ENCODE peak calls at places on chromosomes 7 and 10, in ten cellular contexts. One of them, this sample, is unnamed.

GRCh38 chr7:156650042-156650441 is 9.5 kb downstream of the RNF32 start:
- DNase-seq in A549: no peak
- DNase-seq in prostate gland: no peak
- DNase-seq in tibial artery: no peak
- DNase-seq in lower lobe of right lung: no peak
- DNase-seq in psoas muscle: no peak
- DNase-seq in OCI-LY7: no peak
- DNase-seq in H9: peak
- DNase-seq in Peyer's patch: no peak
- DNase-seq in mammary epithelial cell: no peak
- DNase-seq in this sample: peak

GRCh38 chr7:142711196-142711595 is 38.1 kb upstream of the PRSS1 start:
- DNase-seq in prostate gland: no peak
- DNase-seq in Peyer's patch: no peak
- DNase-seq in tibial artery: no peak
- DNase-seq in lower lobe of right lung: no peak
- DNase-seq in A549: no peak
- DNase-seq in mammary epithelial cell: no peak
- DNase-seq in H9: no peak
- DNase-seq in psoas muscle: no peak
- DNase-seq in OCI-LY7: no peak
- DNase-seq in this sample: no peak

GRCh38 chr7:137771679-137772078 is 75.1 kb downstream of the DGKI start:
- DNase-seq in A549: no peak
- DNase-seq in mammary epithelial cell: peak
- DNase-seq in psoas muscle: no peak
- DNase-seq in prostate gland: no peak
- DNase-seq in tibial artery: no peak
- DNase-seq in H9: no peak
- DNase-seq in Peyer's patch: no peak
- DNase-seq in lower lobe of right lung: no peak
- DNase-seq in OCI-LY7: no peak
- DNase-seq in this sample: no peak

GRCh38 chr7:155466814-155467675 is 9.1 kb downstream of the EN2 start:
- DNase-seq in lower lobe of right lung: no peak
- DNase-seq in OCI-LY7: no peak
- DNase-seq in mammary epithelial cell: no peak
- DNase-seq in prostate gland: no peak
- DNase-seq in psoas muscle: no peak
- DNase-seq in H9: peak
- DNase-seq in Peyer's patch: no peak
- DNase-seq in tibial artery: no peak
- DNase-seq in A549: no peak
- DNase-seq in this sample: no peak

GRCh38 chr10:34506773-34507172 is 308.3 kb downstream of the PARD3 start:
- DNase-seq in Peyer's patch: no peak
- DNase-seq in prostate gland: no peak
- DNase-seq in tibial artery: no peak
- DNase-seq in psoas muscle: no peak
- DNase-seq in mammary epithelial cell: no peak
- DNase-seq in lower lobe of right lung: no peak
- DNase-seq in OCI-LY7: no peak
- DNase-seq in H9: no peak
- DNase-seq in A549: no peak
- DNase-seq in this sample: no peak

GRCh38 chr7:68805159-68805558 is 793.1 kb upstream of the AUTS2 start:
- DNase-seq in A549: no peak
- DNase-seq in lower lobe of right lung: no peak
- DNase-seq in mammary epithelial cell: no peak
- DNase-seq in Peyer's patch: no peak
- DNase-seq in tibial artery: no peak
- DNase-seq in OCI-LY7: no peak
- DNase-seq in psoas muscle: no peak
- DNase-seq in prostate gland: no peak
- DNase-seq in H9: no peak
- DNase-seq in this sample: no peak

GRCh38 chr7:129615018-129615417 is 3.5 kb downstream of the NRF1 start:
- DNase-seq in lower lobe of right lung: no peak
- DNase-seq in psoas muscle: no peak
- DNase-seq in H9: no peak
- DNase-seq in tibial artery: no peak
- DNase-seq in Peyer's patch: no peak
- DNase-seq in A549: no peak
- DNase-seq in mammary epithelial cell: peak
- DNase-seq in prostate gland: no peak
- DNase-seq in OCI-LY7: peak
- DNase-seq in this sample: peak

GRCh38 chr7:133529861-133530260 is 277.0 kb downstream of the EXOC4 start:
- DNase-seq in lower lobe of right lung: no peak
- DNase-seq in psoas muscle: no peak
- DNase-seq in A549: no peak
- DNase-seq in prostate gland: no peak
- DNase-seq in H9: no peak
- DNase-seq in mammary epithelial cell: no peak
- DNase-seq in tibial artery: no peak
- DNase-seq in Peyer's patch: no peak
- DNase-seq in OCI-LY7: no peak
- DNase-seq in this sample: no peak

GRCh38 chr10:44390585-44391072 is 5.7 kb upstream of the CXCL12 start:
- DNase-seq in prostate gland: no peak
- DNase-seq in Peyer's patch: no peak
- DNase-seq in tibial artery: no peak
- DNase-seq in lower lobe of right lung: no peak
- DNase-seq in H9: no peak
- DNase-seq in psoas muscle: no peak
- DNase-seq in A549: no peak
- DNase-seq in OCI-LY7: no peak
- DNase-seq in mammary epithelial cell: no peak
- DNase-seq in this sample: no peak

GRCh38 chr7:38781991-38782390 is 127.0 kb downstream of the VPS41 start:
- DNase-seq in mammary epithelial cell: no peak
- DNase-seq in A549: no peak
- DNase-seq in H9: peak
- DNase-seq in lower lobe of right lung: no peak
- DNase-seq in OCI-LY7: no peak
- DNase-seq in psoas muscle: no peak
- DNase-seq in prostate gland: no peak
- DNase-seq in tibial artery: no peak
- DNase-seq in Peyer's patch: no peak
- DNase-seq in this sample: no peak
- H3K27ac ChIP-seq in mammary epithelial cell: no peak
- H3K27ac ChIP-seq in A549: no peak
- H3K27ac ChIP-seq in H9: no peak
- H3K27ac ChIP-seq in lower lobe of right lung: no peak
- H3K27ac ChIP-seq in OCI-LY7: no peak
- H3K27ac ChIP-seq in psoas muscle: no peak
- H3K27ac ChIP-seq in prostate gland: no peak
- H3K27ac ChIP-seq in tibial artery: no peak
- H3K27ac ChIP-seq in Peyer's patch: no peak
- H3K27ac ChIP-seq in this sample: no peak

DNA sequence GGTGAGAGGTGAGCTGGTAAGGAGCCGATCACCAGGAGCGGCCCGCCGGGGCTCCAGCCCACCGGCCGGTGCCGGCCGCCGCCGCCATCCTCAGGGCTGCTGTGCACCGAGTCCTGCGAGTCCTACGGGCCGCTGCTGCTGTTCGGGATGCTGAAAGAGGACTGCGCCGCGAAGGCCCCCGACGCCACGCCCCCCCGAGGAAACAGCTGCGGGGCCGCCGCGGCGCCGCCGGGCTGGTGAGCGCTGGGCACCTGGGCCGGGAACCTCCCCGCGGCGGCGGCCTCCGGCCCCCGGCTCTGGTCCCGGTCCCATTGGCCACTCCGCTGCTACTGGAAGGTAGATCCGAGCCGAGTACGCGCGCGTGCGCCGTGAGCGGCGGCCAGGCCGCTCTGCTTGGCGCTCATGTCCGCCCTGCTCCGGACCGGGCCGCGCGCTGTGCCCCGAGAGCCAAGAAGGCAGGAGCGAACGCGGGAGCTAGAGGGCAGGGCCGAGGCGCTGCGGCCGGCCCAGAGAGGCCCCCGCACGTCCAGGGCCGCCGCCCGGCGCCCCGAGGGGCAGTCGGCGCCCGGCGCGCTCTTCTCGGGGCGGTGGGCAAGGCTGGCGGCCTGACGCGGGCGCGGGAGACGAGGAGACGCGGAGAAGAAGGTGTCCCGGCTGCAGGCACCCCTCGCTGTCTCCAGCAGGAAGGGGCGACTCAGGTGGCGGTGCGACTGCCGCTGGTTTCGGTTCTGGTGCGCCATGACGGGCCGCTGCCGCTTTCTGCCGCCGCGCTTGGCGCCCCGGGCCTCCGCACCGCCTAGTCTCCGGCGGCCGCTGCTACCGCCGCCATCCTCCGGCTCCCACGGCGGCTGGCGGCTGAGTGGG is 121.3 kb upstream of the WIPF3 start:
- DNase-seq in mammary epithelial cell: peak
- DNase-seq in prostate gland: peak
- DNase-seq in lower lobe of right lung: peak
- DNase-seq in psoas muscle: peak
- DNase-seq in Peyer's patch: peak
- DNase-seq in A549: peak
- DNase-seq in OCI-LY7: peak
- DNase-seq in tibial artery: peak
- DNase-seq in H9: peak
- DNase-seq in this sample: peak
- TF ChIP-seq CTCF in mammary epithelial cell: no peak
- TF ChIP-seq CTCF in prostate gland: no peak
- TF ChIP-seq CTCF in lower lobe of right lung: no peak
- TF ChIP-seq CTCF in psoas muscle: no peak
- TF ChIP-seq CTCF in Peyer's patch: no peak
- TF ChIP-seq CTCF in A549: no peak
- TF ChIP-seq CTCF in OCI-LY7: no peak
- TF ChIP-seq CTCF in tibial artery: no peak
- TF ChIP-seq CTCF in H9: no peak
- TF ChIP-seq CTCF in this sample: no peak

GRCh38 chr10:62498271-62498670 is 124.1 kb downstream of the ZNF365 start:
- DNase-seq in Peyer's patch: no peak
- DNase-seq in lower lobe of right lung: no peak
- DNase-seq in OCI-LY7: no peak
- DNase-seq in psoas muscle: no peak
- DNase-seq in A549: no peak
- DNase-seq in mammary epithelial cell: no peak
- DNase-seq in prostate gland: no peak
- DNase-seq in H9: no peak
- DNase-seq in tibial artery: no peak
- DNase-seq in this sample: no peak
- H3K27ac ChIP-seq in Peyer's patch: no peak
- H3K27ac ChIP-seq in lower lobe of right lung: no peak
- H3K27ac ChIP-seq in OCI-LY7: no peak
- H3K27ac ChIP-seq in psoas muscle: no peak
- H3K27ac ChIP-seq in A549: no peak
- H3K27ac ChIP-seq in mammary epithelial cell: no peak
- H3K27ac ChIP-seq in prostate gland: no peak
- H3K27ac ChIP-seq in H9: no peak
- H3K27ac ChIP-seq in tibial artery: no peak
- H3K27ac ChIP-seq in this sample: no peak

GRCh38 chr7:112421666-112422486 is 28.4 kb upstream of the IFRD1 start:
- DNase-seq in OCI-LY7: peak
- DNase-seq in prostate gland: no peak
- DNase-seq in mammary epithelial cell: no peak
- DNase-seq in Peyer's patch: no peak
- DNase-seq in tibial artery: no peak
- DNase-seq in psoas muscle: no peak
- DNase-seq in lower lobe of right lung: no peak
- DNase-seq in A549: no peak
- DNase-seq in H9: peak
- DNase-seq in this sample: no peak

GRCh38 chr7:112420236-112420945 is 29.9 kb upstream of the IFRD1 start:
- DNase-seq in psoas muscle: no peak
- DNase-seq in Peyer's patch: no peak
- DNase-seq in tibial artery: no peak
- DNase-seq in lower lobe of right lung: no peak
- DNase-seq in H9: no peak
- DNase-seq in OCI-LY7: peak
- DNase-seq in A549: no peak
- DNase-seq in prostate gland: peak
- DNase-seq in mammary epithelial cell: peak
- DNase-seq in this sample: peak

GRCh38 chr7:112422842-112423496 is 27.3 kb upstream of the IFRD1 start:
- DNase-seq in OCI-LY7: peak
- DNase-seq in mammary epithelial cell: peak
- DNase-seq in psoas muscle: peak
- DNase-seq in A549: peak
- DNase-seq in Peyer's patch: peak
- DNase-seq in prostate gland: peak
- DNase-seq in lower lobe of right lung: peak
- DNase-seq in H9: peak
- DNase-seq in tibial artery: peak
- DNase-seq in this sample: peak

GRCh38 chr7:112427984-112428383 is 22.3 kb upstream of the IFRD1 start:
- DNase-seq in tibial artery: no peak
- DNase-seq in Peyer's patch: no peak
- DNase-seq in mammary epithelial cell: no peak
- DNase-seq in lower lobe of right lung: no peak
- DNase-seq in prostate gland: no peak
- DNase-seq in OCI-LY7: no peak
- DNase-seq in psoas muscle: no peak
- DNase-seq in H9: no peak
- DNase-seq in A549: no peak
- DNase-seq in this sample: no peak

DNA sequence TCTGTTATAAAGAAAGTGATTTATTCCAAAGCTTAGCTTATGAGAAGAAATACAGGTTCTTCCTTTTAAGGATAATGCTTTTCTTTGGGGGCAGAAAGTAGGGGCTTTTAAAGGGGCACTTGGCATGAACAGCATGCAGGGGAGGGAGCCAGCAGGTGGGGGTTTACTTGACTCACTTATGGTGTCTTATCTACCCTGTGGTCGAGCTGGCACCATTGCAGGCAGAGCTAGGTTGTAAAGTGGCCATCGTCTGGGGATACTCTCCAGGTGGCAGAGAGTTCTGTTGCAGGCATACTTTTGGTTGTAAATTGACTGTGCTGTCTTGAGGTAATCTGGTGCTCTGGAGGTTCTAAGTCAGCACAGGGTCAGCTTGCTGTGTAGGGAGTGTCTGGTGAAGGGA is 26.3 kb upstream of the IFRD1 start:
- DNase-seq in H9: no peak
- DNase-seq in tibial artery: no peak
- DNase-seq in A549: no peak
- DNase-seq in lower lobe of right lung: no peak
- DNase-seq in OCI-LY7: no peak
- DNase-seq in prostate gland: no peak
- DNase-seq in mammary epithelial cell: no peak
- DNase-seq in Peyer's patch: no peak
- DNase-seq in psoas muscle: no peak
- DNase-seq in this sample: no peak
- TF ChIP-seq CTCF in H9: no peak
- TF ChIP-seq CTCF in tibial artery: no peak
- TF ChIP-seq CTCF in A549: no peak
- TF ChIP-seq CTCF in lower lobe of right lung: no peak
- TF ChIP-seq CTCF in OCI-LY7: no peak
- TF ChIP-seq CTCF in prostate gland: no peak
- TF ChIP-seq CTCF in mammary epithelial cell: no peak
- TF ChIP-seq CTCF in Peyer's patch: no peak
- TF ChIP-seq CTCF in psoas muscle: no peak
- TF ChIP-seq CTCF in this sample: no peak

GRCh38 chr10:35722226-35722625 is 80.1 kb upstream of the FZD8 start:
- DNase-seq in tibial artery: no peak
- DNase-seq in OCI-LY7: no peak
- DNase-seq in A549: no peak
- DNase-seq in mammary epithelial cell: no peak
- DNase-seq in prostate gland: no peak
- DNase-seq in psoas muscle: no peak
- DNase-seq in Peyer's patch: no peak
- DNase-seq in H9: no peak
- DNase-seq in lower lobe of right lung: no peak
- DNase-seq in this sample: no peak
- H3K27ac ChIP-seq in tibial artery: no peak
- H3K27ac ChIP-seq in OCI-LY7: no peak
- H3K27ac ChIP-seq in A549: no peak
- H3K27ac ChIP-seq in mammary epithelial cell: no peak
- H3K27ac ChIP-seq in prostate gland: no peak
- H3K27ac ChIP-seq in psoas muscle: no peak
- H3K27ac ChIP-seq in Peyer's patch: no peak
- H3K27ac ChIP-seq in H9: no peak
- H3K27ac ChIP-seq in lower lobe of right lung: no peak
- H3K27ac ChIP-seq in this sample: no peak

This sample was measured in RWPE1.